ENCODE peak calls at places on chromosomes 3 and 15, in seven cellular contexts. P is A549, F is esophagus muscularis mucosa, G is H9, M is HepG2, J is cardiac muscle cell, A is left ventricle myocardium inferior. T is an unnamed sample.

GRCh38 chr15:62631325-62631724 is 411.2 kb upstream of the TPM1 start:
- DNase-seq in A (no peak), F (no peak), M (no peak), J (no peak), G (no peak), P (no peak), T (no peak)

GRCh38 chr15:22902981-22903380 is 64.5 kb downstream of the NIPA2 start:
- DNase-seq in J (no peak), F (no peak), A (no peak), M (no peak), P (no peak), G (no peak), T (peak; percentile 62)

GRCh38 chr3:197017003-197017402 is 12.6 kb downstream of the MELTF start:
- DNase-seq in P (no peak), M (no peak), F (no peak), A (no peak), J (no peak), G (peak; percentile 20), T (no peak)

GRCh38 chr3:71652786-71653419 is 69.4 kb upstream of the FOXP1 start:
- DNase-seq in J (peak; percentile 50), G (no peak), M (peak; percentile 50), F (no peak), A (no peak), P (peak; percentile 34), T (no peak)

GRCh38 chr15:60006808-60007346 is 2.8 kb downstream of the FOXB1 start:
- DNase-seq in G (no peak), J (no peak), M (no peak), A (no peak), F (no peak), P (no peak), T (no peak)

GRCh38 chr15:43100971-43101370 is 4.9 kb downstream of the UBR1 start:
- DNase-seq in A (no peak), J (no peak), P (no peak), M (no peak), F (no peak), G (no peak), T (no peak)

GRCh38 chr15:65327651-65328393 is 23.3 kb downstream of the RNU5B-1 start:
- DNase-seq in P (no peak), A (no peak), M (no peak), J (no peak), G (no peak), F (no peak), T (no peak)

GRCh38 chr15:62390793-62391543 is 225.9 kb upstream of the C2CD4B start:
- DNase-seq in F (no peak), A (peak; percentile 44), P (peak; percentile 52), M (peak; percentile 32), G (peak; percentile 54), J (peak; percentile 70), T (peak; percentile 80)

GRCh38 chr3:42501681-42502428 is 588 bp upstream of the VIPR1 start:
- DNase-seq in A (peak; percentile 50), P (no peak), M (peak; percentile 22), J (peak; percentile 65), G (peak; percentile 59), F (no peak), T (peak; percentile 52)

GRCh38 chr15:58040117-58040516 is 25.4 kb downstream of the ALDH1A2 start:
- DNase-seq in M (no peak), F (no peak), A (no peak), G (no peak), J (peak; percentile 6), P (no peak), T (no peak)

GRCh38 chr3:64861684-64862083 is 173.9 kb upstream of the ADAMTS9 start:
- DNase-seq in P (no peak), F (no peak), A (no peak), G (no peak), M (no peak), J (no peak), T (no peak)

GRCh38 chr3:167876603-167877325 is 141.2 kb downstream of the SERPINI1 start:
- DNase-seq in A (no peak), J (no peak), G (no peak), M (no peak), P (no peak), F (no peak), T (no peak)

GRCh38 chr3:3707858-3708768 is 91.1 kb upstream of the LRRN1 start:
- DNase-seq in M (no peak), A (no peak), F (peak; percentile 12), G (no peak), P (no peak), J (no peak), T (no peak)

GRCh38 chr3:182795383-182795782 is 2.1 kb downstream of the ATP11B start:
- DNase-seq in P (no peak), M (no peak), F (no peak), A (no peak), J (no peak), G (no peak), T (no peak)

GRCh38 chr3:18111702-18112311 is 313.3 kb downstream of the SATB1 start:
- DNase-seq in F (no peak), A (peak; percentile 21), J (no peak), P (no peak), M (peak; percentile 5), G (no peak), T (no peak)

GRCh38 chr15:88894348-88894818 is 961 bp downstream of the HAPLN3 start:
- DNase-seq in J (peak; percentile 78), G (peak; percentile 89), P (peak; percentile 96), F (no peak), M (peak; percentile 49), A (peak; percentile 58), T (peak; percentile 83)

DNA sequence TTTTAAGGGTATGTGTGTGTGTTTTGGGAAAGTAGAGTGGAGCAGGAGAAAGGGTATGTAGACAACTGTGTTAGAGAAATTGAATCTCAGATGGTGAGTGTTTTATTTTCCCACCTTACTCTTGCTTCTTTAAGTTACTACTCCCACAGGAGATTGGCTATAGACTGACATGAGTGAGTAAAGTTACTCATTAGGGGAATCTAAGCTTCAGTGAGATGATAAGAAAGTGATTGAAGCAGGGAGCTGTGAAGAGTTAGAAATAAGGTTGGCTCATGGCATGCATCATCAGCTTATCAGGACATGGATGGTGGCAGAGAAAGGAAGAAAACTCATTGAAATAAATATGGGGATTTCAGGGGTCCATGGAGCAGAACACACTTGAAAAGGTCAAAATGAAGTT is 88.9 kb downstream of the MBNL1 start:
- DNase-seq in P (no peak), F (no peak), M (no peak), A (no peak), J (no peak), G (no peak), T (no peak)
- TF ChIP-seq CTCF in P (no peak), F (no peak), M (no peak), A (no peak), J (no peak), G (no peak), T (no peak)

GRCh38 chr3:113232367-113232766 is 21.0 kb downstream of the BOC start:
- DNase-seq in M (no peak), A (no peak), F (no peak), J (no peak), G (no peak), P (no peak), T (no peak)
- H3K9me3 ChIP-seq in M (no peaks in the 10 kb centered on the region), A (no peaks in the 10 kb centered on the region), F (no peaks in the 10 kb centered on the region), J (no peaks in the 10 kb centered on the region), G (no peaks in the 10 kb centered on the region), P (no peaks in the 10 kb centered on the region), T (no peaks in the 10 kb centered on the region)

GRCh38 chr15:26838742-26839460 is 28.0 kb upstream of the GABRA5 start:
- DNase-seq in J (peak; percentile 33), A (no peak), P (peak; percentile 62), F (no peak), M (no peak), G (peak; percentile 82), T (no peak)
- TF ChIP-seq CTCF in J (no peak), A (peak; percentile 46), P (peak; percentile 47), F (peak; percentile 40), M (peak; percentile 54), G (peak; percentile 88), T (peak; percentile 90)

GRCh38 chr15:25378501-25378901 is 60.3 kb downstream of the UBE3A start:
- DNase-seq in P (no peak), F (no peak), G (no peak), J (no peak), M (no peak), A (no peak), T (no peak)

GRCh38 chr15:25385986-25386385 is 52.8 kb downstream of the UBE3A start:
- DNase-seq in F (no peak), P (no peak), M (peak; percentile 5), J (no peak), G (no peak), A (no peak), T (no peak)

DNA sequence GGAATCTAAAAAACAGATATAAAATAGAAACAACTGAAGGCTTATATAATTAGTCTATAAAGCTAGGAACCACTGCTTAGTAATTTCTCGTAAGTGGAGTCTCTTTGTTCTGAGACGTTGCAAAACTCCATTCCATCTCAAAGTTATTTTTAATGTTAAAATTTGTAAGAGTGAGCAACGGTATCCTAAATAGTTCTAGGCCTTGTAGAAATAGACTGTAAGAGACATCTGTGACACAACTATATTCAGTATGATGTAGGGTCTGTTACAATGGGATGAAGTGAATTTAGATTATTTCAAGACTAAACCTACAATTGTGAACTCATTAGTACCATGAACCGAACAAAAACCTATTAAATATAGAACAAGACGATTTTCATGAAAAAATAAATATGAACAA is 57.2 kb downstream of the UBE3A start:
- DNase-seq in F (no peak), J (no peak), M (no peak), G (no peak), P (no peak), A (no peak), T (no peak)
- H3K9me3 ChIP-seq in F (no peaks in the 10 kb centered on the region), J (no peaks in the 10 kb centered on the region), M (no peaks in the 10 kb centered on the region), G (no peaks in the 10 kb centered on the region), P (peaks cover 5% of the 10 kb centered on the region), A (peaks cover 20% of the 10 kb centered on the region), T (no peaks in the 10 kb centered on the region)

DNA sequence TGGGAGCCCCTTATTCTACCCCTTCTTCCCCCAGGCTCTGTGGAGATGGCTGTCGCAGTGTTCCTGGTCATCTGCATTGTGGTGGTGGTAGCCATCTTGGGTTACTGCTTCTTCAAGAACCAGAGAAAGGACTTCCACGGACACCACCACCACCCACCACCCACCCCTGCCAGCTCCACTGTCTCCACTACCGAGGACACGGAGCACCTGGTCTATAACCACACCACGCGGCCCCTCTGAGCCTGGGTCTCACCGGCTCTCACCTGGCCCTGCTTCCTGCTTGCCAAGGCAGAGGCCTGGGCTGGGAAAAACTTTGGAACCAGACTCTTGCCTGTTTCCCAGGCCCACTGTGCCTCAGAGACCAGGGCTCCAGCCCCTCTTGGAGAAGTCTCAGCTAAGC is 12.9 kb downstream of the SPINT1 start:
- DNase-seq in M (no peak), J (no peak), P (no peak), F (no peak), G (no peak), A (no peak), T (no peak)
- TF ChIP-seq CTCF in M (no peak), J (no peak), P (no peak), F (no peak), G (no peak), A (no peak), T (no peak)

DNA sequence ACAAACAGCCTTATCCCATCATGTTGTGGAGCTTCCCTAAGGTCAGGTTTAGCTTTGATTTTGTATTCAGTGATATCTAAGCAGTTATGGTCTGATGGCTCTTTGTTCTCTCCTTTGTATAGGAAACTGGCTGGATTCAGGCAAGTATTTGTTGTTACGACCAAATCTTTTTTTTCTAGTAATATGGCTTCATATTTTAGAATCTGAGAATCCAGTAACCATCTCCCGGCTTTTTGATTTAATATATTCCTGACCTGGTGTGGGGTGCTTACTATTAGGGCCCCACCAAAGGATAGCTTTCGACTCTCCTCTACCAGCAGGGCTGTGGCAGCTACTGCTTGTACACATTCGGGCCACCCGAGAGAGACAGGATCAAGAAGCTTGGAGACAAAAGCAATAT is 23.0 kb downstream of the ARL8B start:
- DNase-seq in P (no peak), A (no peak), G (no peak), F (no peak), M (no peak), J (no peak), T (no peak)
- H3K9me3 ChIP-seq in P (no peaks in the 10 kb centered on the region), A (peaks cover 14% of the 10 kb centered on the region), G (no peaks in the 10 kb centered on the region), F (no peaks in the 10 kb centered on the region), M (no peaks in the 10 kb centered on the region), J (no peaks in the 10 kb centered on the region), T (no peaks in the 10 kb centered on the region)